ENCODE peak calls at places on chromosomes 13 and 19, in seven cellular contexts. L, C, Z, E, T, I and N are unnamed samples.

GRCh38 chr13:22749626-22750025 is 431.2 kb upstream of the SGCG start:
- DNase-seq in L (no peak), C (no peak), Z (no peak), E (no peak), T (no peak), I (no peak), N (no peak)

GRCh38 chr13:98089246-98089645 is 53.6 kb upstream of the FARP1 start:
- DNase-seq in L (no peak), C (no peak), Z (no peak), E (no peak), T (peak), I (no peak), N (no peak)

GRCh38 chr13:84315527-84315926 is 433.3 kb upstream of the SLITRK1 start:
- DNase-seq in L (no peak), C (no peak), Z (no peak), E (no peak), T (no peak), I (no peak), N (no peak)

GRCh38 chr19:43765109-43765876 is 10.5 kb upstream of the SMG9 start:
- DNase-seq in L (no peak), C (peak), Z (peak), E (peak), T (peak), I (peak), N (peak)

GRCh38 chr19:39971380-39971841 is 446 bp downstream of the PSMC4 start:
- DNase-seq in L (peak), C (no peak), Z (no peak), E (no peak), T (peak), I (no peak), N (no peak)

GRCh38 chr19:19402656-19403372 is 2.7 kb upstream of the GATAD2A start:
- DNase-seq in L (no peak), C (no peak), Z (no peak), E (no peak), T (peak), I (peak), N (no peak)

GRCh38 chr13:77370888-77371287 is 44.0 kb upstream of the MYCBP2 start:
- DNase-seq in L (no peak), C (no peak), Z (no peak), E (no peak), T (no peak), I (no peak), N (no peak)

GRCh38 chr13:114309086-114309485 is 5.2 kb upstream of the CHAMP1 start:
- DNase-seq in L (no peak), C (no peak), Z (no peak), E (no peak), T (no peak), I (no peak), N (no peak)

GRCh38 chr19:55913643-55914268 is 18.4 kb downstream of the NLRP13 start:
- DNase-seq in L (no peak), C (peak), Z (no peak), E (no peak), T (no peak), I (no peak), N (no peak)

GRCh38 chr19:8578642-8579265 is 1.5 kb upstream of the MYO1F start:
- DNase-seq in L (peak), C (peak), Z (no peak), E (peak), T (peak), I (peak), N (peak)

GRCh38 chr13:50810998-50811397 is 32.5 kb downstream of the DLEU7 start:
- DNase-seq in L (no peak), C (peak), Z (no peak), E (no peak), T (no peak), I (no peak), N (peak)

GRCh38 chr13:103386341-103386740 is 320.1 kb upstream of the SLC10A2 start:
- DNase-seq in L (no peak), C (no peak), Z (no peak), E (no peak), T (peak), I (peak), N (no peak)

GRCh38 chr19:51157265-51157664 is 15.2 kb downstream of the SIGLEC7 start:
- DNase-seq in L (no peak), C (no peak), Z (no peak), E (no peak), T (no peak), I (no peak), N (no peak)

GRCh38 chr13:66803759-66804456 is 426.2 kb downstream of the PCDH9 start:
- DNase-seq in L (no peak), C (no peak), Z (no peak), E (no peak), T (peak), I (no peak), N (no peak)

GRCh38 chr13:43132228-43132627 is 108.8 kb downstream of the DNAJC15 start:
- DNase-seq in L (no peak), C (peak), Z (no peak), E (no peak), T (peak), I (peak), N (peak)

GRCh38 chr13:45879666-45880065 is 28.1 kb upstream of the SIAH3 start:
- DNase-seq in L (peak), C (peak), Z (no peak), E (no peak), T (peak), I (no peak), N (no peak)
- TF ChIP-seq CTCF in L (peak), C (peak), Z (no peak), E (peak), T (peak), I (no peak), N (no peak)

DNA sequence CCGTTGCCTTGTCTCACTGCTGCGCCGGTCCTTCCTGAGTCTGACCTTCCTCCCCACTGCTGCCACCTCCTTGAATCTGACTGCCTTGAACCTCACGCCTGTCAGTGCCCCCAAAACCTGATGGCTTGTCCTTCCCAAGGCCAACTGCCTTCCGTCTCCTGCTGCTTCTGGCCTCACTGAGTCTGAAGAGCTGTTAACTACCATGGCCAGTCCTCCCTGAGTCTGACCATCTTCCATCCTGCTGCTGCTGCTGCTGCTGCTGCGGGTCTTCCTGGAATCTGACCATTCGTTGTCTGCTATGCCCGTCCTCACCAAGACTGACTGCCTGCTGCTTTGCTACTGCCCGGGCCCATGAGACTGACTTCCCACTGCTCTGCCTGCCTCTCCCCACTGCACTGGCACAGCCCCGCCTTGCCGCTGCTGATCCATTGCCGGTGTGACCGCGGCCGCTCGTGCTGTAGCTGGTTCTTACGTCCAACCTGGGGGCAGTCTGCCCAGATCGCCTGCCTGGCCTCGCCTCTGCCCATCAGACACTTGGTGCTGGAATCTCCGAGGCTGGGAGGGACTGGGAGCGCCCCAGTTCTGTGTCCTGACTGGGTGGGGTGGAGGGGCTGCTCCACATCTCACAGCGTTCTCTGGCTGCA is 2.9 kb upstream of the RCN3 start:
- DNase-seq in L (no peak), C (no peak), Z (no peak), E (no peak), T (no peak), I (no peak), N (no peak)
- TF ChIP-seq CTCF in L (no peak), C (no peak), Z (no peak), E (no peak), T (no peak), I (no peak), N (no peak)

DNA sequence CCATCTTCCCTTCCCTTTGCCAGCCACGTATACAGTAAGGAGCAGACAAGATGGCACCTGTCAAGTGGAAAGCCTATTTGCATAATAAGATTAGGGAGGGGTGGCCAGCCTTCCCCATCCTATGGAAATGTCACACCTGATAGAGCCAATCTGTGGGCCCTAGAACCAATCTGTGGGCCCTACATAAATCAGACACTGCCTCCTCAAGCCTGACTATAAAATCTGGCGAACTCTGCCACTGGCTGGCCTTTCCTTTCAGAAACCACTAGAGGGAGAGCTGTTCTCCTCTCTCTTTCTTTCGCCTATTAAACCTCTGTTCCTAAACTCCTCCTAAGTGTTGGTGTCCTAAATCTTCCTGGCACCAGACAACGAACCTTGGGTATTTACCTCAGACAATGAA is 231.5 kb upstream of the KLHL1 start:
- DNase-seq in L (no peak), C (peak), Z (no peak), E (no peak), T (no peak), I (no peak), N (no peak)
- TF ChIP-seq CTCF in L (no peak), C (peak), Z (no peak), E (no peak), T (no peak), I (no peak), N (no peak)

DNA sequence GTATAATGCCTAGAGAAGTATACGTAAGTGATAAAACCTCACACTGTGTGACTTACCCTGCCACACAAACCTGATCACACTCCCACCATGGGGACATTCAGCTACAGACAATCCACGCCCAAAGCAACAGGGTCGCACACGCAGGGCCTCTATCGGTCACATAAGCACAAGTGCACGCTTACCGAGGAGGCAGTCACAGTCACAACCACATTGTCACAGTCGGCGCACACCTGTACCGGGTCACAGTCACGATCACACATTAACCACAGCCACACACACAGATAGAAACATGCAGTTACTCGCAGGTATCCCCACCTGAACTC is 584 bp downstream of the ZNF566 start:
- DNase-seq in L (no peak), C (peak), Z (no peak), E (no peak), T (peak), I (peak), N (peak)
- TF ChIP-seq CTCF in L (no peak), C (peak), Z (no peak), E (no peak), T (no peak), I (no peak), N (no peak)

GRCh38 chr19:6963937-6964336 is 57.3 kb downstream of the MBD3L2B start:
- DNase-seq in L (no peak), C (peak), Z (no peak), E (peak), T (no peak), I (no peak), N (peak)
- TF ChIP-seq CTCF in L (peak), C (peak), Z (peak), E (peak), T (peak), I (no peak), N (peak)

GRCh38 chr13:81610613-81611012 is 1269.7 kb upstream of the SPRY2 start:
- DNase-seq in L (no peak), C (no peak), Z (no peak), E (no peak), T (no peak), I (no peak), N (no peak)
- TF ChIP-seq CTCF in L (no peak), C (no peak), Z (no peak), E (no peak), T (no peak), I (no peak), N (no peak)